ENCODE peak calls at places on chromosomes 11 and 22, in six cellular contexts. One of them, this sample, is unnamed.

GRCh38 chr11:98531576-98531975 is 489.2 kb upstream of the CNTN5 start:
- DNase-seq in cardiac fibroblast: peak
- DNase-seq in mucosa of descending colon: no peak
- DNase-seq in right atrium auricular region: no peak
- DNase-seq in GM12865: no peak
- DNase-seq in cardiac muscle cell: no peak
- DNase-seq in this sample: no peak

GRCh38 chr11:63985812-63986155 is 454 bp upstream of the OTUB1 start:
- DNase-seq in cardiac fibroblast: no peak
- DNase-seq in cardiac muscle cell: no peak
- DNase-seq in right atrium auricular region: no peak
- DNase-seq in mucosa of descending colon: peak
- DNase-seq in GM12865: peak
- DNase-seq in this sample: no peak

GRCh38 chr22:30885591-30885990 is 83.0 kb downstream of the MORC2 start:
- DNase-seq in GM12865: no peak
- DNase-seq in cardiac fibroblast: no peak
- DNase-seq in right atrium auricular region: no peak
- DNase-seq in mucosa of descending colon: peak
- DNase-seq in cardiac muscle cell: no peak
- DNase-seq in this sample: no peak

GRCh38 chr11:28836285-28837081 is 728.3 kb downstream of the METTL15 start:
- DNase-seq in GM12865: no peak
- DNase-seq in cardiac muscle cell: peak
- DNase-seq in mucosa of descending colon: no peak
- DNase-seq in right atrium auricular region: no peak
- DNase-seq in cardiac fibroblast: peak
- DNase-seq in this sample: peak

GRCh38 chr22:50724616-50725015 is 13.4 kb upstream of the ACR start:
- DNase-seq in right atrium auricular region: no peak
- DNase-seq in cardiac fibroblast: no peak
- DNase-seq in mucosa of descending colon: no peak
- DNase-seq in GM12865: no peak
- DNase-seq in cardiac muscle cell: no peak
- DNase-seq in this sample: no peak

GRCh38 chr22:16658068-16658467 is 65.5 kb upstream of the CCT8L2 start:
- DNase-seq in mucosa of descending colon: no peak
- DNase-seq in GM12865: no peak
- DNase-seq in cardiac fibroblast: no peak
- DNase-seq in right atrium auricular region: no peak
- DNase-seq in cardiac muscle cell: no peak
- DNase-seq in this sample: no peak

GRCh38 chr22:40728731-40729189 is 49.5 kb downstream of the MCHR1 start:
- DNase-seq in GM12865: no peak
- DNase-seq in right atrium auricular region: no peak
- DNase-seq in mucosa of descending colon: peak
- DNase-seq in cardiac muscle cell: peak
- DNase-seq in cardiac fibroblast: no peak
- DNase-seq in this sample: peak

GRCh38 chr11:8822476-8822875 is 88.5 kb upstream of the AKIP1 start:
- DNase-seq in cardiac fibroblast: no peak
- DNase-seq in mucosa of descending colon: no peak
- DNase-seq in cardiac muscle cell: no peak
- DNase-seq in right atrium auricular region: no peak
- DNase-seq in GM12865: no peak
- DNase-seq in this sample: no peak

GRCh38 chr22:40411506-40411861 is 41.1 kb downstream of the SGSM3 start:
- DNase-seq in cardiac muscle cell: no peak
- DNase-seq in right atrium auricular region: no peak
- DNase-seq in mucosa of descending colon: peak
- DNase-seq in GM12865: no peak
- DNase-seq in cardiac fibroblast: no peak
- DNase-seq in this sample: no peak

GRCh38 chr22:48752451-48753380 is 1075.0 kb downstream of the BRD1 start:
- DNase-seq in right atrium auricular region: peak
- DNase-seq in GM12865: no peak
- DNase-seq in cardiac fibroblast: no peak
- DNase-seq in cardiac muscle cell: no peak
- DNase-seq in mucosa of descending colon: peak
- DNase-seq in this sample: no peak

GRCh38 chr11:45777127-45777969 is 27.6 kb upstream of the SLC35C1 start:
- DNase-seq in mucosa of descending colon: no peak
- DNase-seq in cardiac muscle cell: no peak
- DNase-seq in GM12865: no peak
- DNase-seq in cardiac fibroblast: peak
- DNase-seq in right atrium auricular region: no peak
- DNase-seq in this sample: no peak

GRCh38 chr11:70872950-70873735 is 379.2 kb downstream of the SHANK2 start:
- DNase-seq in right atrium auricular region: no peak
- DNase-seq in cardiac fibroblast: no peak
- DNase-seq in mucosa of descending colon: no peak
- DNase-seq in GM12865: no peak
- DNase-seq in cardiac muscle cell: no peak
- DNase-seq in this sample: no peak

GRCh38 chr22:48575567-48576332 is 1251.9 kb downstream of the BRD1 start:
- DNase-seq in GM12865: no peak
- DNase-seq in cardiac muscle cell: no peak
- DNase-seq in cardiac fibroblast: no peak
- DNase-seq in mucosa of descending colon: no peak
- DNase-seq in right atrium auricular region: no peak
- DNase-seq in this sample: no peak

GRCh38 chr11:6968816-6969215 is 42.6 kb downstream of the ZNF215 start:
- DNase-seq in mucosa of descending colon: no peak
- DNase-seq in right atrium auricular region: no peak
- DNase-seq in GM12865: no peak
- DNase-seq in cardiac fibroblast: peak
- DNase-seq in cardiac muscle cell: no peak
- DNase-seq in this sample: no peak

GRCh38 chr11:57321996-57322880 is 2.5 kb downstream of the TNKS1BP1 start:
- DNase-seq in right atrium auricular region: peak
- DNase-seq in cardiac muscle cell: peak
- DNase-seq in mucosa of descending colon: peak
- DNase-seq in cardiac fibroblast: peak
- DNase-seq in GM12865: no peak
- DNase-seq in this sample: peak

GRCh38 chr11:7252683-7253213 is 1.0 kb downstream of the SYT9 start:
- DNase-seq in right atrium auricular region: no peak
- DNase-seq in cardiac fibroblast: no peak
- DNase-seq in GM12865: no peak
- DNase-seq in mucosa of descending colon: peak
- DNase-seq in cardiac muscle cell: peak
- DNase-seq in this sample: no peak

GRCh38 chr11:78216571-78217287 is 28.0 kb downstream of the USP35 start:
- DNase-seq in cardiac fibroblast: peak
- DNase-seq in GM12865: no peak
- DNase-seq in right atrium auricular region: no peak
- DNase-seq in mucosa of descending colon: no peak
- DNase-seq in cardiac muscle cell: no peak
- DNase-seq in this sample: no peak

GRCh38 chr22:50304528-50305392 is 2.7 kb downstream of the PLXNB2 start:
- DNase-seq in cardiac muscle cell: no peak
- DNase-seq in mucosa of descending colon: peak
- DNase-seq in right atrium auricular region: no peak
- DNase-seq in cardiac fibroblast: peak
- DNase-seq in GM12865: no peak
- DNase-seq in this sample: peak

GRCh38 chr22:45932066-45932465 is 44.9 kb downstream of the WNT7B start:
- DNase-seq in right atrium auricular region: no peak
- DNase-seq in GM12865: no peak
- DNase-seq in mucosa of descending colon: no peak
- DNase-seq in cardiac fibroblast: peak
- DNase-seq in cardiac muscle cell: no peak
- DNase-seq in this sample: peak

GRCh38 chr11:77879218-77879617 is 58.3 kb downstream of the AAMDC start:
- DNase-seq in cardiac muscle cell: no peak
- DNase-seq in right atrium auricular region: peak
- DNase-seq in mucosa of descending colon: no peak
- DNase-seq in GM12865: peak
- DNase-seq in cardiac fibroblast: peak
- DNase-seq in this sample: no peak

GRCh38 chr11:118820412-118821357 is 29.7 kb upstream of the DDX6 start:
- DNase-seq in GM12865: peak
- DNase-seq in cardiac muscle cell: peak
- DNase-seq in cardiac fibroblast: no peak
- DNase-seq in mucosa of descending colon: peak
- DNase-seq in right atrium auricular region: peak
- DNase-seq in this sample: peak

GRCh38 chr11:46461461-46461927 is 69.9 kb upstream of the CHRM4 start:
- DNase-seq in right atrium auricular region: no peak
- DNase-seq in cardiac muscle cell: no peak
- DNase-seq in mucosa of descending colon: no peak
- DNase-seq in cardiac fibroblast: no peak
- DNase-seq in GM12865: no peak
- DNase-seq in this sample: peak

GRCh38 chr22:49763696-49764095 is 64.0 kb downstream of the BRD1 start:
- DNase-seq in right atrium auricular region: no peak
- DNase-seq in GM12865: no peak
- DNase-seq in cardiac fibroblast: no peak
- DNase-seq in cardiac muscle cell: no peak
- DNase-seq in mucosa of descending colon: peak
- DNase-seq in this sample: no peak

GRCh38 chr11:116527180-116527991 is 245.4 kb downstream of the BUD13 start:
- DNase-seq in mucosa of descending colon: no peak
- DNase-seq in cardiac fibroblast: no peak
- DNase-seq in cardiac muscle cell: no peak
- DNase-seq in GM12865: no peak
- DNase-seq in right atrium auricular region: no peak
- DNase-seq in this sample: no peak

GRCh38 chr11:87645626-87646025 is 529.6 kb downstream of the RAB38 start:
- DNase-seq in cardiac muscle cell: no peak
- DNase-seq in cardiac fibroblast: no peak
- DNase-seq in GM12865: no peak
- DNase-seq in mucosa of descending colon: no peak
- DNase-seq in right atrium auricular region: no peak
- DNase-seq in this sample: no peak

GRCh38 chr11:36091256-36091811 is 147.5 kb downstream of the LDLRAD3 start:
- DNase-seq in GM12865: no peak
- DNase-seq in cardiac fibroblast: peak
- DNase-seq in right atrium auricular region: no peak
- DNase-seq in cardiac muscle cell: no peak
- DNase-seq in mucosa of descending colon: no peak
- DNase-seq in this sample: peak

GRCh38 chr11:725624-726202 is 19.7 kb downstream of the EPS8L2 start:
- DNase-seq in cardiac fibroblast: no peak
- DNase-seq in GM12865: no peak
- DNase-seq in cardiac muscle cell: no peak
- DNase-seq in mucosa of descending colon: peak
- DNase-seq in right atrium auricular region: no peak
- DNase-seq in this sample: no peak

GRCh38 chr11:115256326-115257197 is 247.7 kb downstream of the CADM1 start:
- DNase-seq in mucosa of descending colon: no peak
- DNase-seq in right atrium auricular region: no peak
- DNase-seq in GM12865: peak
- DNase-seq in cardiac muscle cell: peak
- DNase-seq in cardiac fibroblast: no peak
- DNase-seq in this sample: no peak

DNA sequence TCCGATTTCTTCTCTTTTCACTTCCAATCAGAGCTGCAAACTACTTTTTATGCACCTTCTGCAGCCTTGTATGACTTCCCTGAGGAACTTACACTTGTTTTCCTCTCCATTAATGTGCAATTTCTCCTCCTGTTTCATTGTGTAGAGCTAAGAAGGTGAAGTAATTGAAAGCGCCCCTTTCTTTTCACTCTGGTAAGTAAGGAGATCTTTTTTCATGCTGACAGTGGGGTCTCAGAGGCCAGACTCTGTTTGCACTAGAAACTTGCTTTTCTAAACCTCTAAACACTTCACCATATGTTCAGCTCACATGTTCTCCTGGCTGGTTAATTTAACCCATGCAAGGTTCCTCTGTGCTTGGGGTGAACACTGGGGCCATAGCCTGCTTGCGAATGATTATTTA is 116.9 kb downstream of the FANCF start:
- DNase-seq in GM12865: no peak
- DNase-seq in right atrium auricular region: no peak
- DNase-seq in cardiac muscle cell: no peak
- DNase-seq in mucosa of descending colon: no peak
- DNase-seq in cardiac fibroblast: no peak
- DNase-seq in this sample: no peak
- H3K4me3 ChIP-seq in GM12865: no peak
- H3K4me3 ChIP-seq in right atrium auricular region: no peak
- H3K4me3 ChIP-seq in cardiac muscle cell: no peak
- H3K4me3 ChIP-seq in mucosa of descending colon: no peak
- H3K4me3 ChIP-seq in cardiac fibroblast: no peak
- H3K4me3 ChIP-seq in this sample: no peak

GRCh38 chr11:69831985-69832384 is 12.8 kb upstream of the FGF3 start:
- DNase-seq in cardiac muscle cell: no peak
- DNase-seq in mucosa of descending colon: no peak
- DNase-seq in right atrium auricular region: no peak
- DNase-seq in GM12865: no peak
- DNase-seq in cardiac fibroblast: no peak
- DNase-seq in this sample: no peak
- TF ChIP-seq CTCF in cardiac muscle cell: no peak
- TF ChIP-seq CTCF in mucosa of descending colon: no peak
- TF ChIP-seq CTCF in right atrium auricular region: no peak
- TF ChIP-seq CTCF in GM12865: no peak
- TF ChIP-seq CTCF in cardiac fibroblast: no peak
- TF ChIP-seq CTCF in this sample: no peak

DNA sequence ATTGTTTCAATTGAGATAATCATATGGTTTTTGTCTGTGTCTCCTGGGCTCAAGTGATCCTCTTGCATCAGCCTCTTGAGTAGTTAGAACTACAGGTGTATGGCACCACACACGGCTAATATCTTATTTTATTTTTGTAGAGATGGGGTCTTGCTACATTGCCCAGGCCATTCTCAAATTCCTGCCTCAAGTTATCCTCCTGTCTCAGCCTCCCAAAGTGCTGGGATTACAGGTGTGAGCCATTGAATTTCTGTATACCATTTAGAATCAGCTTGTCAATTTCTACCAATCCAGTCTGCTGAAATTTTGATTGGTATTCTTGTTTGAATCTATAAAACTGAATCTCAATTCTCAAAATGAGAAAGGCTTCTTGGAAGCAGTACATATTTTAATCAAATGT is 10.4 kb upstream of the KAT5 start:
- DNase-seq in right atrium auricular region: no peak
- DNase-seq in cardiac fibroblast: no peak
- DNase-seq in mucosa of descending colon: no peak
- DNase-seq in cardiac muscle cell: no peak
- DNase-seq in GM12865: no peak
- DNase-seq in this sample: no peak
- H3K4me3 ChIP-seq in right atrium auricular region: no peak
- H3K4me3 ChIP-seq in cardiac fibroblast: no peak
- H3K4me3 ChIP-seq in mucosa of descending colon: no peak
- H3K4me3 ChIP-seq in cardiac muscle cell: no peak
- H3K4me3 ChIP-seq in GM12865: no peak
- H3K4me3 ChIP-seq in this sample: no peak

GRCh38 chr11:72460091-72460647 is 25.8 kb upstream of the CLPB start:
- DNase-seq in cardiac muscle cell: no peak
- DNase-seq in mucosa of descending colon: no peak
- DNase-seq in GM12865: no peak
- DNase-seq in cardiac fibroblast: no peak
- DNase-seq in right atrium auricular region: no peak
- DNase-seq in this sample: no peak

GRCh38 chr11:72456651-72457050 is 22.3 kb upstream of the CLPB start:
- DNase-seq in cardiac muscle cell: no peak
- DNase-seq in GM12865: no peak
- DNase-seq in cardiac fibroblast: no peak
- DNase-seq in mucosa of descending colon: no peak
- DNase-seq in right atrium auricular region: no peak
- DNase-seq in this sample: no peak

GRCh38 chr11:72451836-72452376 is 17.6 kb upstream of the CLPB start:
- DNase-seq in GM12865: peak
- DNase-seq in cardiac fibroblast: no peak
- DNase-seq in right atrium auricular region: no peak
- DNase-seq in cardiac muscle cell: no peak
- DNase-seq in mucosa of descending colon: no peak
- DNase-seq in this sample: no peak

GRCh38 chr11:72454791-72455190 is 20.5 kb upstream of the CLPB start:
- DNase-seq in GM12865: no peak
- DNase-seq in right atrium auricular region: no peak
- DNase-seq in mucosa of descending colon: no peak
- DNase-seq in cardiac muscle cell: no peak
- DNase-seq in cardiac fibroblast: no peak
- DNase-seq in this sample: no peak
- TF ChIP-seq CTCF in GM12865: no peak
- TF ChIP-seq CTCF in right atrium auricular region: no peak
- TF ChIP-seq CTCF in mucosa of descending colon: no peak
- TF ChIP-seq CTCF in cardiac muscle cell: peak
- TF ChIP-seq CTCF in cardiac fibroblast: peak
- TF ChIP-seq CTCF in this sample: peak